ENCODE peak calls at places on chromosomes 2 and 18, in seven cellular contexts. S, O, J, C, N, Y and E are unnamed samples. For H3K27me3, the result is how much of the 10 kb centered on the place peaks cover.

GRCh38 chr2:183253441-183254130 is 129.3 kb downstream of the NUP35 start:
- DNase-seq in S (no peak), O (no peak), J (no peak), C (no peak), N (no peak), Y (no peak), E (no peak)

GRCh38 chr18:23220355-23220754 is 85.1 kb downstream of the CABLES1 start:
- DNase-seq in S (no peak), O (no peak), J (no peak), C (peak), N (no peak), Y (no peak), E (no peak)

GRCh38 chr2:110946892-110947291 is 173.8 kb upstream of the BCL2L11 start:
- DNase-seq in S (no peak), O (no peak), J (no peak), C (peak), N (no peak), Y (no peak), E (peak)

GRCh38 chr18:23950644-23951043 is 63.9 kb upstream of the TTC39C start:
- DNase-seq in S (no peak), O (no peak), J (no peak), C (no peak), N (no peak), Y (no peak), E (no peak)

GRCh38 chr2:100895402-100895801 is 75.5 kb downstream of the NPAS2 start:
- DNase-seq in S (no peak), O (peak), J (peak), C (no peak), N (no peak), Y (no peak), E (no peak)

GRCh38 chr2:157858846-157859245 is 17.3 kb downstream of the ACVR1 start:
- DNase-seq in S (no peak), O (no peak), J (no peak), C (no peak), N (no peak), Y (no peak), E (no peak)

GRCh38 chr2:151357359-151357758 is at the start of gene TNFAIP6:
- DNase-seq in S (no peak), O (no peak), J (no peak), C (no peak), N (no peak), Y (no peak), E (peak)

GRCh38 chr2:110157153-110157793 is 41.7 kb upstream of the MALL start:
- DNase-seq in S (no peak), O (no peak), J (peak), C (no peak), N (no peak), Y (no peak), E (peak)

GRCh38 chr2:106197878-106198277 is 3.8 kb upstream of the UXS1 start:
- DNase-seq in S (no peak), O (no peak), J (no peak), C (no peak), N (no peak), Y (no peak), E (peak)

GRCh38 chr2:10778724-10779115 is 33.9 kb downstream of the PDIA6 start:
- DNase-seq in S (no peak), O (peak), J (no peak), C (no peak), N (no peak), Y (no peak), E (no peak)

GRCh38 chr2:199414465-199414864 is 43.3 kb downstream of the SATB2 start:
- DNase-seq in S (no peak), O (no peak), J (no peak), C (no peak), N (no peak), Y (no peak), E (no peak)

GRCh38 chr18:55510809-55511208 is 77.2 kb downstream of the TCF4 start:
- DNase-seq in S (no peak), O (no peak), J (no peak), C (peak), N (no peak), Y (no peak), E (peak)

GRCh38 chr2:232893834-232894233 is 23.8 kb downstream of the SNORC start:
- DNase-seq in S (no peak), O (peak), J (no peak), C (no peak), N (no peak), Y (no peak), E (no peak)

GRCh38 chr2:109000654-109001600 is 11.9 kb upstream of the EDAR start:
- DNase-seq in S (no peak), O (no peak), J (no peak), C (no peak), N (no peak), Y (no peak), E (no peak)

GRCh38 chr2:70087703-70088507 is 628 bp downstream of the PCBP1 start:
- DNase-seq in S (peak), O (peak), J (peak), C (peak), N (peak), Y (peak), E (peak)

GRCh38 chr18:46346896-46347630 is 242.9 kb downstream of the HAUS1 start:
- DNase-seq in S (no peak), O (no peak), J (no peak), C (no peak), N (no peak), Y (no peak), E (no peak)

GRCh38 chr18:5424903-5425302 is 118.9 kb downstream of the EPB41L3 start:
- DNase-seq in S (no peak), O (no peak), J (no peak), C (no peak), N (no peak), Y (no peak), E (no peak)

GRCh38 chr18:68428026-68428425 is 286.9 kb downstream of the TMX3 start:
- DNase-seq in S (no peak), O (no peak), J (no peak), C (no peak), N (no peak), Y (no peak), E (no peak)

GRCh38 chr2:25825238-25825637 is 53.0 kb downstream of the ASXL2 start:
- DNase-seq in S (no peak), O (no peak), J (no peak), C (no peak), N (no peak), Y (no peak), E (no peak)

GRCh38 chr2:36478332-36478738 is 119.6 kb downstream of the FEZ2 start:
- DNase-seq in S (peak), O (no peak), J (no peak), C (no peak), N (no peak), Y (no peak), E (no peak)

GRCh38 chr2:110126086-110126773 is 10.6 kb upstream of the MALL start:
- DNase-seq in S (no peak), O (no peak), J (no peak), C (no peak), N (no peak), Y (no peak), E (no peak)

GRCh38 chr2:61538920-61539559 is 884 bp upstream of the XPO1 start:
- DNase-seq in S (no peak), O (no peak), J (peak), C (peak), N (no peak), Y (no peak), E (no peak)

GRCh38 chr2:105042189-105042588 is 4.3 kb downstream of the MRPS9 start:
- DNase-seq in S (no peak), O (no peak), J (no peak), C (no peak), N (no peak), Y (no peak), E (no peak)

GRCh38 chr18:60279394-60279793 is 93.2 kb downstream of the MC4R start:
- DNase-seq in S (no peak), O (no peak), J (no peak), C (no peak), N (no peak), Y (no peak), E (no peak)

GRCh38 chr2:239025081-239025801 is 177.4 kb downstream of the TWIST2 start:
- DNase-seq in S (peak), O (no peak), J (no peak), C (no peak), N (peak), Y (no peak), E (no peak)

GRCh38 chr2:85892216-85892944 is 3.6 kb upstream of the ST3GAL5 start:
- DNase-seq in S (no peak), O (no peak), J (no peak), C (no peak), N (no peak), Y (no peak), E (no peak)

GRCh38 chr2:85890522-85891176 is 1.9 kb upstream of the ST3GAL5 start:
- DNase-seq in S (no peak), O (no peak), J (no peak), C (no peak), N (no peak), Y (no peak), E (no peak)

GRCh38 chr2:85889648-85890281 is 975 bp upstream of the ST3GAL5 start:
- DNase-seq in S (no peak), O (no peak), J (peak), C (peak), N (no peak), Y (no peak), E (no peak)

GRCh38 chr2:85888745-85889647 is at the start of gene ST3GAL5:
- DNase-seq in S (peak), O (peak), J (peak), C (peak), N (peak), Y (peak), E (peak)

GRCh38 chr2:85893428-85894258 is 4.9 kb upstream of the ST3GAL5 start:
- DNase-seq in S (no peak), O (no peak), J (no peak), C (no peak), N (no peak), Y (no peak), E (no peak)
- TF ChIP-seq EP300 in S (no peak), O (no peak), J (no peak), C (no peak), N (no peak), Y (no peak), E (no peak)

GRCh38 chr2:240225660-240226475 is 85.4 kb upstream of the OTOS start:
- DNase-seq in S (no peak), O (peak), J (no peak), C (peak), N (no peak), Y (no peak), E (no peak)

GRCh38 chr2:240223631-240224030 is 83.2 kb upstream of the OTOS start:
- DNase-seq in S (no peak), O (peak), J (no peak), C (no peak), N (peak), Y (no peak), E (no peak)

GRCh38 chr2:240226672-240227537 is 86.4 kb upstream of the OTOS start:
- DNase-seq in S (no peak), O (peak), J (no peak), C (peak), N (peak), Y (no peak), E (no peak)

GRCh38 chr2:240225116-240225515 is 84.7 kb upstream of the OTOS start:
- DNase-seq in S (no peak), O (peak), J (no peak), C (peak), N (peak), Y (no peak), E (no peak)

DNA sequence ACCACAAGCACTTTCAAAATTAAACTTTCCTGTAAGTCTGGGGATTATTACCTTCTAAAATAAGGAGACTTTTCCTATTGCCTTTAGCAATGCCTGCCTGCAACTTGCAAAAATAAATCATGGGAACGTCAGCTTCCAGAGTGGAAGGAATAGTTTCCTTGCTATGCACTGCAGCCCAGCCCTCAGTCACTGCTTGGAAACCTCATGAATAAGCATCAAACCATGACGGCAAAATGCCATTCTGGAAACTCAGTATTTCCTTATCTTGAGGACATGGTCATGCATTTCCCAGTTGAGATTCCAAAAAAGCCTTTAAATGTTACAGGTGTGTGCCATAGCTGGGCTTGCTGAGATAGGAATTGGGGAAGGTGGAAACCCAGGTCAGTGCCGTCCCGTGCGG is 84.2 kb upstream of the OTOS start:
- DNase-seq in S (no peak), O (peak), J (no peak), C (no peak), N (no peak), Y (no peak), E (no peak)
- H3K27me3 ChIP-seq in S (under half), O (under half), J (under half), C (under half), N (under half), Y (under half), E (under half)

DNA sequence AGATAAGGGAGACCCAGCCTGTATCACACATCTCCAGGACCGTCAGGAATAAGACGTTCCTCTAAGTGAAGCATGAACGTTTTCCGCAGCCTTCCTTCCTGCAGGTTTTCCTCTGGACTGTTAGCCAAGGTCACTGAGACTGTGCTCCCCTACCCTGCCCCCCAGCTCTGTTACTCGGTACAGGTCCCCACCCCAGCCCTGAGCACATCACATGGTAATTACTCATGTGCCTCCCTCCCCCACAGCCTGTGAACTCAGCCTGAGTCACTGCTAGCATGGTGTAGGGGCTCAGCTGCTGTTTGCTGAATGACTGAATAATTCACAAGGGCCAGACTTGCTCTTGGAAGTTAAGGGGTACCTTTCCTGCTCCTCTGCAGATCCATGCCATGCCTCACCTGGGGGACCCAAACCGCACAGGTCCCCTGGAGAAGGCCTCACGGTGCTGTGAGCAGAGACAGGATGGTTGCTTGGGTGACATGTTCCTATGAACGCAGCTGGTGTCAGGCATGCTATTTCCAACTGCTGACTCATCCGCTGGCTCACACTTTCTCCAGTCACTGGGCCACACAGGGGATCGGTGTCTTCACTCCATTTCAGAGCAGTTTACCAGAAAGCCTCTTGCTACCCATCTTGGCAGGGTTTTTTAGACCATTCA is 88.2 kb downstream of the PLB1 start:
- DNase-seq in S (peak), O (peak), J (peak), C (peak), N (peak), Y (no peak), E (peak)
- TF ChIP-seq EP300 in S (no peak), O (no peak), J (no peak), C (peak), N (no peak), Y (no peak), E (no peak)

DNA sequence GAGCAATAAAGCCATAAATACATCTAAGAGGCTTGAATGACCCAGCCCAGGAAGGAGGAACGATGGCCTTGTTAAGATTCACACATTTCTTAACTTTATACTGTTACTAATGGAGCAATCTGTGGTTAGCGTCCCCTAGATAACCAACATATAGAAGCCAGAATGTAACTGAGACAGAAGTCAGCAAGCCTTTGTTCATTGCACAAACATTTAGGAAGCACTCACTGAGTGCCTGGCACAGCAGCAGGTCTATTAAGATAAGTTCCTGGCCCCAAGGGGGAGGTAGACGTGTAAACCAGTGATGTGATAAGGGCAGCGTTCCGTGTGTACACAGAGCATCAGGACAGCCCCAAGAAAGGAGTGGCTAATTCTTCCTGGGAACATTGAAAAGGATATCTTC is 63.6 kb upstream of the ATL2 start:
- DNase-seq in S (no peak), O (no peak), J (no peak), C (no peak), N (no peak), Y (no peak), E (no peak)
- H3K27me3 ChIP-seq in S (under half), O (under half), J (under half), C (under half), N (under half), Y (under half), E (under half)

GRCh38 chr2:24643051-24643450 is 150.1 kb downstream of the PTRHD1 start:
- DNase-seq in S (no peak), O (no peak), J (no peak), C (no peak), N (no peak), Y (no peak), E (no peak)
- TF ChIP-seq EP300 in S (no peak), O (no peak), J (no peak), C (no peak), N (no peak), Y (no peak), E (no peak)

GRCh38 chr2:219523031-219523671 is 8.9 kb downstream of the ASIC4 start:
- DNase-seq in S (no peak), O (no peak), J (no peak), C (no peak), N (no peak), Y (no peak), E (no peak)

GRCh38 chr2:219520079-219520478 is 5.8 kb downstream of the ASIC4 start:
- DNase-seq in S (no peak), O (no peak), J (no peak), C (no peak), N (no peak), Y (no peak), E (no peak)

GRCh38 chr2:219521066-219521880 is 7.0 kb downstream of the ASIC4 start:
- DNase-seq in S (no peak), O (no peak), J (peak), C (no peak), N (no peak), Y (peak), E (no peak)

GRCh38 chr2:219524817-219525216 is 10.5 kb downstream of the ASIC4 start:
- DNase-seq in S (no peak), O (no peak), J (no peak), C (no peak), N (no peak), Y (no peak), E (no peak)

GRCh38 chr2:219522111-219523030 is 8.1 kb downstream of the ASIC4 start:
- DNase-seq in S (peak), O (no peak), J (no peak), C (no peak), N (no peak), Y (no peak), E (no peak)
- H3K27me3 ChIP-seq in S (under half), O (half or more), J (half or more), C (under half), N (half or more), Y (under half), E (under half)

GRCh38 chr2:33275689-33276444 is 200.6 kb upstream of the RASGRP3 start:
- DNase-seq in S (no peak), O (peak), J (no peak), C (peak), N (peak), Y (no peak), E (no peak)
- TF ChIP-seq EP300 in S (no peak), O (no peak), J (no peak), C (no peak), N (no peak), Y (no peak), E (peak)